ENCODE peak calls at places on chromosomes 5 and 9, in four cellular contexts. E is fibroblast of lung, O is IMR-90, H is retinal pigment epithelial cell. P is an unnamed sample.

GRCh38 chr5:91074615-91075014 is 308.5 kb downstream of the ARRDC3 start:
- DNase-seq in E (peak; percentile 93), O (peak; percentile 89), H (no peak), P (peak; percentile 74)

GRCh38 chr5:164010900-164011299 is 505.5 kb downstream of the MAT2B start:
- DNase-seq in E (no peak), H (no peak), O (no peak), P (no peak)

GRCh38 chr9:127449332-127449966 is 1.8 kb downstream of the RPL12 start:
- DNase-seq in E (peak; percentile 18), H (no peak), O (no peak), P (no peak)

GRCh38 chr9:10875752-10876151 is 262.9 kb upstream of the PTPRD start:
- DNase-seq in E (peak; percentile 55), H (no peak), O (no peak), P (no peak)

GRCh38 chr5:74864823-74865222 is 1.4 kb downstream of the FAM169A start:
- DNase-seq in H (no peak), O (no peak), E (no peak), P (no peak)

GRCh38 chr5:38162625-38163024 is 95.7 kb upstream of the EGFLAM start:
- DNase-seq in E (no peak), O (peak; percentile 8), H (no peak), P (no peak)

GRCh38 chr9:128568470-128569083 is 16.2 kb downstream of the SPTAN1 start:
- DNase-seq in H (no peak), E (peak; percentile 13), O (peak; percentile 47), P (no peak)

GRCh38 chr5:56818409-56819026 is 3.2 kb downstream of the MAP3K1 start:
- DNase-seq in O (peak; percentile 57), H (no peak), E (peak; percentile 73), P (peak; percentile 42)

GRCh38 chr9:93303258-93303771 is 119.4 kb downstream of the WNK2 start:
- DNase-seq in O (no peak), E (no peak), H (no peak), P (no peak)

GRCh38 chr5:167916706-167917105 is 374.7 kb upstream of the WWC1 start:
- DNase-seq in E (peak; percentile 34), H (no peak), O (peak; percentile 21), P (peak; percentile 21)

GRCh38 chr5:35926389-35927051 is 11.9 kb downstream of the CAPSL start:
- DNase-seq in E (peak; percentile 65), H (peak; percentile 2), O (peak; percentile 50), P (peak; percentile 58)

GRCh38 chr5:39580702-39581498 is 156.1 kb upstream of the DAB2 start:
- DNase-seq in O (peak; percentile 37), E (peak; percentile 42), H (peak; percentile 27), P (peak; percentile 70)

GRCh38 chr5:133962801-133963476 is 5.5 kb downstream of the C5orf15 start:
- DNase-seq in E (peak; percentile 60), H (no peak), O (peak; percentile 79), P (peak; percentile 67)

GRCh38 chr9:7273575-7273974 is 515.8 kb downstream of the KDM4C start:
- DNase-seq in H (no peak), O (peak; percentile 40), E (peak; percentile 65), P (peak; percentile 71)

GRCh38 chr9:125405938-125406811 is 144.5 kb downstream of the GAPVD1 start:
- DNase-seq in O (peak; percentile 25), E (no peak), H (no peak), P (peak; percentile 18)

GRCh38 chr9:104868687-104869404 is 59.1 kb downstream of the ABCA1 start:
- DNase-seq in H (peak; percentile 80), O (peak; percentile 91), E (peak; percentile 92), P (peak; percentile 95)

GRCh38 chr9:34501889-34502425 is 20.8 kb downstream of the ENHO start:
- DNase-seq in O (peak; percentile 27), H (peak; percentile 9), E (peak; percentile 64), P (peak; percentile 16)

GRCh38 chr9:69370430-69370829 is 45.4 kb downstream of the ENTREP1 start:
- DNase-seq in O (no peak), H (no peak), E (no peak), P (no peak)

GRCh38 chr5:149217802-149218153 is 53.9 kb upstream of the AFAP1L1 start:
- DNase-seq in H (no peak), O (no peak), E (peak; percentile 70), P (no peak)

GRCh38 chr5:80181618-80182211 is 74.1 kb downstream of the SERINC5 start:
- DNase-seq in O (no peak), H (peak; percentile 66), E (no peak), P (peak; percentile 63)

GRCh38 chr5:170746081-170746951 is 37.2 kb upstream of the GABRP start:
- DNase-seq in H (no peak), E (no peak), O (no peak), P (no peak)

GRCh38 chr5:143026380-143026779 is 256.2 kb downstream of the ARHGAP26 start:
- DNase-seq in H (no peak), E (no peak), O (no peak), P (no peak)
- TF ChIP-seq CTCF in H (no peak), E (no peak), O (no peak), P (no peak)

GRCh38 chr9:77017505-77017894 is 2.0 kb upstream of the FOXB2 start:
- DNase-seq in O (no peak), H (no peak), E (no peak), P (no peak)

GRCh38 chr9:77015291-77016048 is 4.0 kb upstream of the FOXB2 start:
- DNase-seq in E (no peak), O (no peak), H (no peak), P (no peak)

GRCh38 chr9:77018058-77019009 is 1.1 kb upstream of the FOXB2 start:
- DNase-seq in E (no peak), H (no peak), O (no peak), P (no peak)

GRCh38 chr9:77016111-77016525 is 3.3 kb upstream of the FOXB2 start:
- DNase-seq in E (no peak), H (no peak), O (no peak), P (no peak)

GRCh38 chr9:77016526-77017504 is 2.6 kb upstream of the FOXB2 start:
- DNase-seq in H (no peak), O (no peak), E (no peak), P (no peak)
- H3K4me3 ChIP-seq in H (no peak overlapping the region), O (no peak overlapping the region), E (no peak overlapping the region), P (no peak overlapping the region)

DNA sequence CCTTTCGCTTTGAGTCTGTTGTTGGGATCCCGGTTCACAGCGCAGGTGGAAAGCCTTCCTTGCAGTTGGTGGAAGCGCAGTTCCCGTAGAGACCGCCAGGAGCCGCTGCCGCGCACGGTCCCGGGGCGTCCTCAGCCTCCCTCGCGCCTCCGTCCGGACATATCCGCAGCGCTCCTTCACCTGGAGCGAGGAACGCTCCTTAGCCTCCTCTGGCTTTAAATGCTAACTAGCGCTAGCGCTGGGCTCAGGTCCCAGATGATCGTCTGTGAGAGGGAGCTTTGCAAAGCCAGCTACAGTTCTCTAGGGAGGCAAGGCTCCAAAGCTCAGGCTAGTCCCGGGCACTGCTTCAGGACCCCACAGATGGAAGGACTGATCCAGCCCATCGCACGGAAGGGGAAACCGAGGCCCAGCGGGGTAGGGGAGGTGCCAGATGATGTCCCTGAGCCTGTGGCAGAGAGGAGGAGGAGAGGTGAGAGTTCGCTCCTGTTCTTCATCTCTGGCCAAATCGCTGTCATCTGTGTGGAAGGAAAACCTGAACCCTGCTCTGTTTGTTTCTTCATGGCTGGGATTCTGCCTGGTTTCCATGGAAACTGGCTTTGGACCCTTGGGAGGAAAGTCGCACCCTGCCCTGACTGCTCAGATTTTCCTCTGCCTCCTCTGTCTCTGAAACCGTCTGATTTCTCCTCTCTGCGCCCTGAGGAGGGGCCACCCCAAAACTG is 31.4 kb downstream of the COL15A1 start:
- DNase-seq in E (peak; percentile 66), H (no peak), O (peak; percentile 66), P (peak; percentile 77)
- TF ChIP-seq CTCF in E (peak; percentile 100), H (peak; percentile 100), O (peak; percentile 98), P (peak; percentile 97)

DNA sequence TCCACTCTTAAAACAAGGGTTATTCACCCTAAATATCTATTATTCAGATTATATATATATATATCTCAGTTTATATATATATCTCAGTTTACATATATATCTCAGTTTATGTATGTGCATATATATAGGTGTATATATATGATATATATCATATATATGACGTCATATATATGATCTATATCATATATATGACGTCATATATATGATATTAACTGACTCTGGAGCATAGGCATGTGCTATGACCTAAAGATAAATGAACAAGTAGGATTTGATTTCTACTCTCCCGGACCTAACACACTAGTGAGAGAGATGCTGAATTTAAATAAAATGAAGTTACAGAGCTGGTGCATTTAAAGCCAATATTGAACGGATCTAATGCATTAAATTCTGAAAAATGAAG is 174.3 kb downstream of the CDH9 start:
- DNase-seq in E (no peak), O (no peak), H (no peak), P (no peak)
- H3K4me3 ChIP-seq in E (no peak overlapping the region), O (no peak overlapping the region), H (no peak overlapping the region), P (no peak overlapping the region)

GRCh38 chr5:124176692-124177091 is 569.7 kb downstream of the ZNF608 start:
- DNase-seq in H (no peak), O (no peak), E (no peak), P (no peak)
- TF ChIP-seq CTCF in H (no peak), O (no peak), E (no peak), P (no peak)

DNA sequence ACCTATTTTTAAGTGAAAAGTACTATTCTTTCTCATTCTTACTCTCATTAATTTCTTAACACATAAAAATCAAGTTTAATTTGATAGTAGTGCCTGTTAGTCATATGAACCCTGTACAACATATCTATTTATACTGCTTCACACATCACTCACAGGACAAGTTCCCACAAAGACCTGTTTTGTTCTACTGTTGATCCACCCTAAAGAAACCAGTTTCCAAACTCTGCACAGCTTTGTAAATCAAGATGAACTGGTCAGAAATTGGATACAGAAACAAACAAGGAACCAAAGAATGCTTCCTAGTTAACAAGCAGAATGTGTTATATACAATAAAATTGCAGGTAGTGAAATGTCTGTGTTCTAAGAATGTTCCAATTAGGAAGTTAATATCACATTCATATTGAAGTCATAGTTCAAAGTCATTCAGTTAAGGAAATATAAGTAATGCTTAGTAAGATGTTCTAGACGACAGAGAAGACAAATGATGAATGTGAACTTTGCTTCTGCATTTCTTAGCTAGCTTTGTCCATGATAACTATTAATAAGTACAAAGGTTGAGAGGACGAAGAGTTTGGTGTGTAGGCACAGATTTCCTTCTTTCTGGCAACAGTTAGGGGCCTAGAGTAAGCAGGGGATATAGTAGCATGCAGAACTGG is 33.4 kb downstream of the C9orf85 start:
- DNase-seq in H (no peak), O (no peak), E (peak; percentile 13), P (no peak)
- H3K4me3 ChIP-seq in H (no peak overlapping the region), O (no peak overlapping the region), E (no peak overlapping the region), P (no peak overlapping the region)

GRCh38 chr9:1047605-1048235 is 2.4 kb upstream of the DMRT2 start:
- DNase-seq in H (no peak), O (peak; percentile 3), E (peak; percentile 21), P (no peak)

GRCh38 chr9:1044643-1045042 is 5.5 kb upstream of the DMRT2 start:
- DNase-seq in E (no peak), O (no peak), H (no peak), P (no peak)

GRCh38 chr9:1046639-1047604 is 3.2 kb upstream of the DMRT2 start:
- DNase-seq in O (no peak), E (no peak), H (no peak), P (no peak)

GRCh38 chr9:1042466-1042865 is 7.7 kb upstream of the DMRT2 start:
- DNase-seq in H (no peak), O (no peak), E (no peak), P (no peak)
- TF ChIP-seq CTCF in H (no peak), O (peak; percentile 24), E (no peak), P (no peak)